ENCODE peak calls at places on chromosomes 4 and X, in five cellular contexts. K is GM06990; Y is caudate nucleus; A is choroid plexus epithelial cell; R is stimulated activated CD8-positive, alpha-beta memory T cell treated with anti-CD3 and anti-CD28 coated beads, Interleukin-7, amount 100 ng/mL, for 1 hour. O is an unnamed sample.

GRCh38 chrX:149871940-149872339 is 9.0 kb upstream of the MAGEA8 start:
- DNase-seq in R (peak; percentile 32), K (peak; percentile 57), Y (no peak), A (peak; percentile 11), O (no peak)

GRCh38 chr4:2939383-2940243 is 23.6 kb downstream of the NOP14 start:
- DNase-seq in A (no peak), Y (no peak), R (no peak), K (no peak), O (no peak)

GRCh38 chr4:47646372-47646771 is 161.3 kb downstream of the ATP10D start:
- DNase-seq in R (no peak), K (no peak), Y (no peak), A (peak; percentile 68), O (no peak)

GRCh38 chr4:180925800-180926199 is 1317.4 kb upstream of the TENM3 start:
- DNase-seq in A (no peak), K (no peak), Y (no peak), R (no peak), O (no peak)

GRCh38 chr4:140523857-140524742 is at the start of gene ELMOD2:
- DNase-seq in R (peak; percentile 96), A (peak; percentile 99), Y (peak; percentile 99), K (peak; percentile 97), O (peak; percentile 97)

GRCh38 chr4:171813195-171813955 is at the start of gene GALNTL6:
- DNase-seq in Y (no peak), A (peak; percentile 34), K (peak; percentile 12), R (no peak), O (no peak)

GRCh38 chr4:3296651-3297050 is 3.8 kb downstream of the RGS12 start:
- DNase-seq in K (no peak), Y (no peak), A (no peak), R (no peak), O (no peak)

GRCh38 chrX:88425739-88426138 is 321.3 kb upstream of the CPXCR1 start:
- DNase-seq in K (no peak), Y (no peak), R (no peak), A (peak; percentile 6), O (no peak)

GRCh38 chr4:186885289-186885688 is 161.6 kb upstream of the FAT1 start:
- DNase-seq in A (no peak), R (no peak), Y (no peak), K (no peak), O (no peak)

GRCh38 chr4:169236901-169237626 is 33.7 kb downstream of the SH3RF1 start:
- DNase-seq in R (no peak), K (no peak), A (no peak), Y (no peak), O (peak; percentile 80)